ENCODE peak calls at places on chromosomes 5 and 9, in ten cellular contexts. I, Y, W, Q, M, L, S, J, N and A are unnamed samples.
A peak's percentile ranks its signal among the peaks of the same experiment; 100 is the strongest.

GRCh38 chr9:94078086-94078485 is 6.2 kb upstream of the PTPDC1 start:
- ATAC-seq in I (no peak), Y (no peak), W (no peak), Q (no peak), M (no peak), L (no peak), S (no peak), J (no peak), N (no peak), A (no peak)

GRCh38 chr9:136044971-136045594 is 50.0 kb downstream of the NACC2 start:
- ATAC-seq in I (no peak), Y (peak; percentile 38), W (no peak), Q (peak; percentile 9), M (no peak), L (peak; percentile 6), S (no peak), J (no peak), N (peak; percentile 12), A (no peak)

GRCh38 chr5:7397935-7398334 is 2.0 kb downstream of the ADCY2 start:
- ATAC-seq in I (no peak), Y (peak; percentile 69), W (no peak), Q (no peak), M (no peak), L (no peak), S (no peak), J (no peak), N (no peak), A (no peak)

GRCh38 chr9:37464426-37465248 is 613 bp downstream of the ZBTB5 start:
- ATAC-seq in I (peak; percentile 53), Y (peak; percentile 46), W (peak; percentile 58), Q (peak; percentile 60), M (peak; percentile 49), L (peak; percentile 56), S (peak; percentile 50), J (peak; percentile 49), N (peak; percentile 46), A (peak; percentile 74)

GRCh38 chr9:129555512-129556203 is 65.2 kb downstream of the C9orf50 start:
- ATAC-seq in I (no peak), Y (no peak), W (no peak), Q (no peak), M (no peak), L (no peak), S (peak; percentile 27), J (no peak), N (no peak), A (no peak)

GRCh38 chr9:114968710-114969109 is 38.3 kb upstream of the TNFSF8 start:
- ATAC-seq in I (peak; percentile 69), Y (no peak), W (no peak), Q (no peak), M (no peak), L (no peak), S (peak; percentile 35), J (peak; percentile 54), N (no peak), A (peak; percentile 69)

GRCh38 chr5:99929806-99930135 is 605.4 kb upstream of the FAM174A start:
- ATAC-seq in I (no peak), Y (no peak), W (peak; percentile 34), Q (no peak), M (no peak), L (no peak), S (no peak), J (no peak), N (no peak), A (peak; percentile 58)

GRCh38 chr5:173623296-173623771 is 6.9 kb upstream of the BOD1 start:
- ATAC-seq in I (no peak), Y (no peak), W (no peak), Q (no peak), M (no peak), L (no peak), S (no peak), J (no peak), N (peak; percentile 85), A (no peak)

GRCh38 chr9:75858497-75859092 is 31.9 kb upstream of the PCSK5 start:
- ATAC-seq in I (peak; percentile 39), Y (no peak), W (no peak), Q (peak; percentile 40), M (no peak), L (no peak), S (no peak), J (no peak), N (no peak), A (no peak)

GRCh38 chr9:137278061-137278912 is 761 bp downstream of the TOR4A start:
- ATAC-seq in I (peak; percentile 21), Y (no peak), W (no peak), Q (peak; percentile 16), M (no peak), L (peak; percentile 16), S (peak; percentile 21), J (peak; percentile 23), N (peak; percentile 38), A (peak; percentile 35)

GRCh38 chr5:132225165-132226032 is 2.3 kb downstream of the P4HA2 start:
- ATAC-seq in I (peak; percentile 52), Y (peak; percentile 60), W (peak; percentile 7), Q (peak; percentile 35), M (peak; percentile 14), L (no peak), S (peak; percentile 18), J (no peak), N (peak; percentile 22), A (no peak)

GRCh38 chr9:125472926-125473701 is 211.5 kb downstream of the GAPVD1 start:
- ATAC-seq in I (no peak), Y (peak; percentile 49), W (peak; percentile 77), Q (peak; percentile 73), M (peak; percentile 49), L (no peak), S (peak; percentile 71), J (no peak), N (peak; percentile 23), A (no peak)

GRCh38 chr5:26009742-26010141 is 1028.6 kb downstream of the CDH9 start:
- ATAC-seq in I (no peak), Y (no peak), W (peak; percentile 42), Q (no peak), M (no peak), L (no peak), S (no peak), J (no peak), N (no peak), A (no peak)

GRCh38 chr5:102283111-102283797 is 12.8 kb downstream of the SLCO4C1 start:
- ATAC-seq in I (no peak), Y (no peak), W (no peak), Q (no peak), M (no peak), L (no peak), S (no peak), J (no peak), N (no peak), A (no peak)

GRCh38 chr5:116626272-116626723 is 51.7 kb upstream of the SEMA6A start:
- ATAC-seq in I (no peak), Y (peak; percentile 40), W (peak; percentile 97), Q (peak; percentile 92), M (peak; percentile 92), L (no peak), S (no peak), J (no peak), N (peak; percentile 52), A (no peak)

GRCh38 chr9:22041792-22042191 is 32.7 kb upstream of the CDKN2B start:
- ATAC-seq in I (no peak), Y (no peak), W (no peak), Q (no peak), M (no peak), L (no peak), S (no peak), J (no peak), N (peak; percentile 93), A (no peak)

GRCh38 chr9:101635473-101635872 is 40.7 kb upstream of the PPP3R2 start:
- ATAC-seq in I (no peak), Y (no peak), W (no peak), Q (no peak), M (no peak), L (no peak), S (no peak), J (no peak), N (peak; percentile 42), A (no peak)

GRCh38 chr9:4984171-4984570 is 901 bp upstream of the JAK2 start:
- ATAC-seq in I (peak; percentile 0), Y (peak; percentile 16), W (peak; percentile 52), Q (peak; percentile 50), M (peak; percentile 31), L (no peak), S (peak; percentile 9), J (no peak), N (peak; percentile 19), A (no peak)

GRCh38 chr5:41370482-41370881 is 139.9 kb downstream of the PLCXD3 start:
- ATAC-seq in I (no peak), Y (no peak), W (no peak), Q (peak; percentile 41), M (no peak), L (no peak), S (no peak), J (no peak), N (no peak), A (no peak)

GRCh38 chr9:751137-752051 is 90.1 kb upstream of the DMRT1 start:
- ATAC-seq in I (peak; percentile 66), Y (peak; percentile 48), W (peak; percentile 56), Q (peak; percentile 57), M (no peak), L (peak; percentile 27), S (peak; percentile 40), J (no peak), N (peak; percentile 35), A (peak; percentile 75)